ENCODE peak calls at places on chromosomes 3 and 15, in six cellular contexts. One of them, this sample, is unnamed.

GRCh38 chr3:170233532-170233931 is 11.3 kb downstream of the PRKCI start:
- DNase-seq in Panc1: no peak
- DNase-seq in cardiac muscle cell: peak; percentile 84
- DNase-seq in AG09309: peak; percentile 67
- DNase-seq in type B pancreatic cell: no peak
- DNase-seq in IMR-90: peak; percentile 94
- DNase-seq in this sample: peak; percentile 52

GRCh38 chr3:37308247-37308646 is 133.9 kb upstream of the LRRFIP2 start:
- DNase-seq in Panc1: no peak
- DNase-seq in cardiac muscle cell: peak; percentile 43
- DNase-seq in AG09309: no peak
- DNase-seq in type B pancreatic cell: no peak
- DNase-seq in IMR-90: peak; percentile 27
- DNase-seq in this sample: peak; percentile 49

GRCh38 chr3:136207741-136208140 is 11.6 kb upstream of the MSL2 start:
- DNase-seq in Panc1: no peak
- DNase-seq in cardiac muscle cell: no peak
- DNase-seq in AG09309: no peak
- DNase-seq in type B pancreatic cell: no peak
- DNase-seq in IMR-90: no peak
- DNase-seq in this sample: no peak

GRCh38 chr3:146546366-146546965 is 2.1 kb upstream of the PLSCR1 start:
- DNase-seq in Panc1: no peak
- DNase-seq in cardiac muscle cell: no peak
- DNase-seq in AG09309: no peak
- DNase-seq in type B pancreatic cell: no peak
- DNase-seq in IMR-90: no peak
- DNase-seq in this sample: no peak

GRCh38 chr15:81785181-81785580 is 260.6 kb downstream of the MEX3B start:
- DNase-seq in Panc1: no peak
- DNase-seq in cardiac muscle cell: no peak
- DNase-seq in AG09309: no peak
- DNase-seq in type B pancreatic cell: no peak
- DNase-seq in IMR-90: no peak
- DNase-seq in this sample: no peak

GRCh38 chr3:138464490-138464860 is 30.1 kb downstream of the ESYT3 start:
- DNase-seq in Panc1: no peak
- DNase-seq in cardiac muscle cell: no peak
- DNase-seq in AG09309: no peak
- DNase-seq in type B pancreatic cell: no peak
- DNase-seq in IMR-90: no peak
- DNase-seq in this sample: no peak

GRCh38 chr3:62011667-62012066 is 361.7 kb downstream of the FEZF2 start:
- DNase-seq in Panc1: no peak
- DNase-seq in cardiac muscle cell: peak; percentile 37
- DNase-seq in AG09309: no peak
- DNase-seq in type B pancreatic cell: no peak
- DNase-seq in IMR-90: peak; percentile 41
- DNase-seq in this sample: no peak

GRCh38 chr3:56800373-56801150 is 1.2 kb downstream of the ARHGEF3 start:
- DNase-seq in Panc1: no peak
- DNase-seq in cardiac muscle cell: no peak
- DNase-seq in AG09309: no peak
- DNase-seq in type B pancreatic cell: no peak
- DNase-seq in IMR-90: no peak
- DNase-seq in this sample: no peak

GRCh38 chr3:116085456-116085855 is 359.8 kb downstream of the LSAMP start:
- DNase-seq in Panc1: no peak
- DNase-seq in cardiac muscle cell: no peak
- DNase-seq in AG09309: no peak
- DNase-seq in type B pancreatic cell: no peak
- DNase-seq in IMR-90: no peak
- DNase-seq in this sample: no peak

GRCh38 chr15:66882251-66883020 is 180.4 kb downstream of the SMAD6 start:
- DNase-seq in Panc1: no peak
- DNase-seq in cardiac muscle cell: peak; percentile 78
- DNase-seq in AG09309: peak; percentile 39
- DNase-seq in type B pancreatic cell: peak; percentile 66
- DNase-seq in IMR-90: peak; percentile 72
- DNase-seq in this sample: peak; percentile 56

GRCh38 chr15:48244923-48245322 is 38.8 kb downstream of the SLC12A1 start:
- DNase-seq in Panc1: no peak
- DNase-seq in cardiac muscle cell: peak; percentile 43
- DNase-seq in AG09309: no peak
- DNase-seq in type B pancreatic cell: no peak
- DNase-seq in IMR-90: no peak
- DNase-seq in this sample: no peak

GRCh38 chr3:42192334-42193200 is 73.4 kb downstream of the CCK start:
- DNase-seq in Panc1: no peak
- DNase-seq in cardiac muscle cell: peak; percentile 13
- DNase-seq in AG09309: no peak
- DNase-seq in type B pancreatic cell: no peak
- DNase-seq in IMR-90: peak; percentile 43
- DNase-seq in this sample: peak; percentile 35

GRCh38 chr3:141403576-141403975 is 35.3 kb downstream of the ZBTB38 start:
- DNase-seq in Panc1: no peak
- DNase-seq in cardiac muscle cell: no peak
- DNase-seq in AG09309: no peak
- DNase-seq in type B pancreatic cell: no peak
- DNase-seq in IMR-90: no peak
- DNase-seq in this sample: peak; percentile 22

GRCh38 chr3:169812124-169812843 is 386 bp upstream of the LRRIQ4 start:
- DNase-seq in Panc1: no peak
- DNase-seq in cardiac muscle cell: peak; percentile 89
- DNase-seq in AG09309: peak; percentile 21
- DNase-seq in type B pancreatic cell: peak; percentile 80
- DNase-seq in IMR-90: peak; percentile 63
- DNase-seq in this sample: peak; percentile 76

GRCh38 chr15:65100427-65100826 is 14.6 kb downstream of the UBAP1L start:
- DNase-seq in Panc1: no peak
- DNase-seq in cardiac muscle cell: no peak
- DNase-seq in AG09309: no peak
- DNase-seq in type B pancreatic cell: no peak
- DNase-seq in IMR-90: no peak
- DNase-seq in this sample: no peak

GRCh38 chr3:155890671-155891190 is 20.3 kb downstream of the GMPS start:
- DNase-seq in Panc1: no peak
- DNase-seq in cardiac muscle cell: peak; percentile 74
- DNase-seq in AG09309: no peak
- DNase-seq in type B pancreatic cell: no peak
- DNase-seq in IMR-90: peak; percentile 53
- DNase-seq in this sample: no peak

GRCh38 chr3:187667526-187667925 is 2.7 kb downstream of the SST start:
- DNase-seq in Panc1: no peak
- DNase-seq in cardiac muscle cell: no peak
- DNase-seq in AG09309: no peak
- DNase-seq in type B pancreatic cell: no peak
- DNase-seq in IMR-90: no peak
- DNase-seq in this sample: no peak

GRCh38 chr3:12040902-12041301 is 36.7 kb downstream of the SYN2 start:
- DNase-seq in Panc1: no peak
- DNase-seq in cardiac muscle cell: no peak
- DNase-seq in AG09309: no peak
- DNase-seq in type B pancreatic cell: no peak
- DNase-seq in IMR-90: no peak
- DNase-seq in this sample: no peak

GRCh38 chr15:69554321-69554961 is 101.8 kb downstream of the RPLP1 start:
- DNase-seq in Panc1: no peak
- DNase-seq in cardiac muscle cell: no peak
- DNase-seq in AG09309: no peak
- DNase-seq in type B pancreatic cell: no peak
- DNase-seq in IMR-90: peak; percentile 14
- DNase-seq in this sample: no peak

GRCh38 chr3:110526732-110527727 is 544.6 kb upstream of the NECTIN3 start:
- DNase-seq in Panc1: no peak
- DNase-seq in cardiac muscle cell: peak; percentile 93
- DNase-seq in AG09309: peak; percentile 80
- DNase-seq in type B pancreatic cell: no peak
- DNase-seq in IMR-90: peak; percentile 95
- DNase-seq in this sample: peak; percentile 95

GRCh38 chr3:41198526-41198925 is 779 bp upstream of the CTNNB1 start:
- DNase-seq in Panc1: no peak
- DNase-seq in cardiac muscle cell: peak; percentile 39
- DNase-seq in AG09309: no peak
- DNase-seq in type B pancreatic cell: no peak
- DNase-seq in IMR-90: no peak
- DNase-seq in this sample: peak; percentile 45

GRCh38 chr15:73936181-73936580 is 9.9 kb downstream of the LOXL1 start:
- DNase-seq in Panc1: no peak
- DNase-seq in cardiac muscle cell: peak; percentile 74
- DNase-seq in AG09309: no peak
- DNase-seq in type B pancreatic cell: no peak
- DNase-seq in IMR-90: peak; percentile 83
- DNase-seq in this sample: peak; percentile 62

GRCh38 chr3:185070491-185071335 is 82.1 kb downstream of the C3orf70 start:
- DNase-seq in Panc1: no peak
- DNase-seq in cardiac muscle cell: peak; percentile 58
- DNase-seq in AG09309: no peak
- DNase-seq in type B pancreatic cell: no peak
- DNase-seq in IMR-90: peak; percentile 25
- DNase-seq in this sample: no peak
- TF ChIP-seq CTCF in Panc1: peak; percentile 71
- TF ChIP-seq CTCF in cardiac muscle cell: peak; percentile 58
- TF ChIP-seq CTCF in AG09309: peak; percentile 49
- TF ChIP-seq CTCF in type B pancreatic cell: peak; percentile 65
- TF ChIP-seq CTCF in IMR-90: peak; percentile 34
- TF ChIP-seq CTCF in this sample: peak; percentile 39

DNA sequence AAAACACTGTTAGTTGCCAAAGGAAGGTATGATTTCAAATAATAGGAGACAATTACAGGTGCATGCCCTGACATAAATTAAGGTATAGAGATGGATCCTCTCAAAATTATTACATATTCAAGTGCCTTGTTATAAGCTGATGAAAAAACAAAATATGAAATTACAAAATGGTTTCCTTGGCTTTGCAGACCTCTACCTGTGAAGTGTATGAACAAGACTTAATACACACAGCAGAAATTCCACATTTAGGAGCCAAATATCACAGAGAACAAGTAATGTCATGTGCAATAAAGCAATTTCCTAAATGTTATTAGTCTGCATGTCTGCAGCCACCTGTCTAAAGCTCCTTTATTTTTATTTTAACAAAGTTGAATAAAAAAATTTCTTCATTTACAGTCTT is 151.5 kb downstream of the ALCAM start:
- DNase-seq in Panc1: no peak
- DNase-seq in cardiac muscle cell: no peak
- DNase-seq in AG09309: no peak
- DNase-seq in type B pancreatic cell: no peak
- DNase-seq in IMR-90: no peak
- DNase-seq in this sample: no peak
- TF ChIP-seq CTCF in Panc1: no peak
- TF ChIP-seq CTCF in cardiac muscle cell: no peak
- TF ChIP-seq CTCF in AG09309: no peak
- TF ChIP-seq CTCF in type B pancreatic cell: no peak
- TF ChIP-seq CTCF in IMR-90: no peak
- TF ChIP-seq CTCF in this sample: no peak

GRCh38 chr3:167716920-167717319 is 17.8 kb downstream of the PDCD10 start:
- DNase-seq in Panc1: no peak
- DNase-seq in cardiac muscle cell: no peak
- DNase-seq in AG09309: no peak
- DNase-seq in type B pancreatic cell: no peak
- DNase-seq in IMR-90: no peak
- DNase-seq in this sample: no peak

GRCh38 chr3:167712445-167712844 is 22.2 kb downstream of the PDCD10 start:
- DNase-seq in Panc1: no peak
- DNase-seq in cardiac muscle cell: no peak
- DNase-seq in AG09309: no peak
- DNase-seq in type B pancreatic cell: no peak
- DNase-seq in IMR-90: no peak
- DNase-seq in this sample: no peak

GRCh38 chr3:167718582-167718981 is 16.1 kb downstream of the PDCD10 start:
- DNase-seq in Panc1: no peak
- DNase-seq in cardiac muscle cell: no peak
- DNase-seq in AG09309: no peak
- DNase-seq in type B pancreatic cell: no peak
- DNase-seq in IMR-90: no peak
- DNase-seq in this sample: no peak

GRCh38 chr3:167711439-167711838 is 23.3 kb downstream of the PDCD10 start:
- DNase-seq in Panc1: no peak
- DNase-seq in cardiac muscle cell: no peak
- DNase-seq in AG09309: no peak
- DNase-seq in type B pancreatic cell: no peak
- DNase-seq in IMR-90: no peak
- DNase-seq in this sample: no peak

GRCh38 chr3:167714871-167715270 is 19.8 kb downstream of the PDCD10 start:
- DNase-seq in Panc1: no peak
- DNase-seq in cardiac muscle cell: no peak
- DNase-seq in AG09309: no peak
- DNase-seq in type B pancreatic cell: no peak
- DNase-seq in IMR-90: no peak
- DNase-seq in this sample: no peak
- TF ChIP-seq CTCF in Panc1: no peak
- TF ChIP-seq CTCF in cardiac muscle cell: no peak
- TF ChIP-seq CTCF in AG09309: no peak
- TF ChIP-seq CTCF in type B pancreatic cell: no peak
- TF ChIP-seq CTCF in IMR-90: no peak
- TF ChIP-seq CTCF in this sample: no peak

GRCh38 chr3:93969443-93969842 is 4.3 kb downstream of the PROS1 start:
- DNase-seq in Panc1: peak; percentile 85
- DNase-seq in cardiac muscle cell: peak; percentile 29
- DNase-seq in AG09309: no peak
- DNase-seq in type B pancreatic cell: no peak
- DNase-seq in IMR-90: peak; percentile 39
- DNase-seq in this sample: no peak

GRCh38 chr3:93969997-93970396 is 3.7 kb downstream of the PROS1 start:
- DNase-seq in Panc1: no peak
- DNase-seq in cardiac muscle cell: peak; percentile 19
- DNase-seq in AG09309: no peak
- DNase-seq in type B pancreatic cell: no peak
- DNase-seq in IMR-90: no peak
- DNase-seq in this sample: no peak

DNA sequence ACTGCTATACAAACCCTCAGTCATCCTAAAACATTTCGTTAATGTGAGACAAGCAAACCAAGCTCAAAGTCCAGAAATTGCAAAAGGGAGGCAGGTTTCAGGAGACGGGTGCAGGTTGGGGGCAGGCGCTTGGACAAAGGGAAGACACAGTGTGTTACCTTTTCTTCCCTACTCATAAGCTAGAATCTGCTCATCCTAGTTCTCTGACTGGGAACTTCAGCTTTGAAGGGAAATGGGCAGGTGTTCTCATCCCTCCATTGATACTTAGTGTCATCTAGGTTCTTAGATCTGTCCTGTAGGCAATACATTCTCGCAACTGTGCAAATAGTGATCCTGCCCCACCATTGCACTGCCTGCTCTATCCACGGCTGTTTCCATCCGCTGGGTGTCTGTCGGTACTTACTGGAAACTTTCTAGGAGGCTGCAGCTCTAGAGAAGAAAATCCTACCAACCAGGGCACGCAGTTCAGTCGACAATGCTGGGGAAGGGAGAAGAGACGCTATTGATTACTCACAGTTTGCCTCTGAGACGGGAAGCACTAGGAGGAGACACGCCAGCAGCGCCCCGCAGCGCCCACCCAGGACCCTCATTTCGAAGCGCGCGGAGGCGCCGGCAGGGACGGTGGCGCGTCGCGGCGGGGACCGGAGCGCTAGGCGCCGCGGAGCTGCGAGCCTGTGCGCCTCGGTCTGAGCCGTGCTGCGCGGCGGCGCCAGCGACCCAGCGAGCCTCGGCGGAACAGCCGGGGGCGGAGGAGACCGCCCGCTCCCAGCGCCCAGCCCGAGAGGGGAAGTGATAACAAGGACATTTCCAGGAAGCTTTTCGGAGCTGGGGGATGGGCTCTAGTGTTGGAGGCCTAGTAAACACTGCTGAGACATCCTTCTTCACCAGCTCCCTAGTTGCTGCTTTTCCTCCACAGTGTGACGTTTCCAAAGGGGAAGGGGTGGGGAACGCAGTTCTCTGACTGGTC is at the start of gene PROS1:
- DNase-seq in Panc1: peak; percentile 51
- DNase-seq in cardiac muscle cell: peak; percentile 96
- DNase-seq in AG09309: peak; percentile 23
- DNase-seq in type B pancreatic cell: peak; percentile 74
- DNase-seq in IMR-90: peak; percentile 68
- DNase-seq in this sample: peak; percentile 74
- TF ChIP-seq CTCF in Panc1: peak; percentile 37
- TF ChIP-seq CTCF in cardiac muscle cell: no peak
- TF ChIP-seq CTCF in AG09309: no peak
- TF ChIP-seq CTCF in type B pancreatic cell: no peak
- TF ChIP-seq CTCF in IMR-90: no peak
- TF ChIP-seq CTCF in this sample: no peak